ENCODE peak calls at places on chromosomes 12 and 14, in ten cellular contexts. One of them, this sample, is unnamed.

GRCh38 chr14:91924871-91925726 is 22.4 kb downstream of the FBLN5 start:
- DNase-seq in WTC11: peak
- DNase-seq in NCI-H1092: no peak
- DNase-seq in renal cortical epithelial cell: no peak
- DNase-seq in caudate nucleus: no peak
- DNase-seq in endothelial cell: no peak
- DNase-seq in kidney tubule cell: no peak
- DNase-seq in HS-5: no peak
- DNase-seq in aorta: peak
- DNase-seq in iris pigment epithelial cell: peak
- DNase-seq in this sample: no peak

GRCh38 chr12:47219243-47219642 is 139.5 kb upstream of the AMIGO2 start:
- DNase-seq in WTC11: no peak
- DNase-seq in NCI-H1092: no peak
- DNase-seq in renal cortical epithelial cell: peak
- DNase-seq in caudate nucleus: no peak
- DNase-seq in endothelial cell: no peak
- DNase-seq in kidney tubule cell: no peak
- DNase-seq in HS-5: no peak
- DNase-seq in aorta: no peak
- DNase-seq in iris pigment epithelial cell: peak
- DNase-seq in this sample: no peak

GRCh38 chr14:91063119-91063518 is 2.7 kb upstream of the RPS6KA5 start:
- DNase-seq in WTC11: no peak
- DNase-seq in NCI-H1092: no peak
- DNase-seq in renal cortical epithelial cell: no peak
- DNase-seq in caudate nucleus: no peak
- DNase-seq in endothelial cell: no peak
- DNase-seq in kidney tubule cell: peak
- DNase-seq in HS-5: no peak
- DNase-seq in aorta: no peak
- DNase-seq in iris pigment epithelial cell: peak
- DNase-seq in this sample: no peak

GRCh38 chr12:56778756-56779155 is 15.6 kb downstream of the HSD17B6 start:
- DNase-seq in WTC11: no peak
- DNase-seq in NCI-H1092: no peak
- DNase-seq in renal cortical epithelial cell: no peak
- DNase-seq in caudate nucleus: no peak
- DNase-seq in endothelial cell: no peak
- DNase-seq in kidney tubule cell: no peak
- DNase-seq in HS-5: no peak
- DNase-seq in aorta: no peak
- DNase-seq in iris pigment epithelial cell: no peak
- DNase-seq in this sample: no peak

GRCh38 chr12:75478395-75478794 is 2.2 kb upstream of the GLIPR1 start:
- DNase-seq in WTC11: no peak
- DNase-seq in NCI-H1092: no peak
- DNase-seq in renal cortical epithelial cell: peak
- DNase-seq in caudate nucleus: no peak
- DNase-seq in endothelial cell: no peak
- DNase-seq in kidney tubule cell: no peak
- DNase-seq in HS-5: peak
- DNase-seq in aorta: no peak
- DNase-seq in iris pigment epithelial cell: peak
- DNase-seq in this sample: no peak

GRCh38 chr12:1474059-1474537 is 120.3 kb downstream of the FBXL14 start:
- DNase-seq in WTC11: no peak
- DNase-seq in NCI-H1092: peak
- DNase-seq in renal cortical epithelial cell: peak
- DNase-seq in caudate nucleus: no peak
- DNase-seq in endothelial cell: no peak
- DNase-seq in kidney tubule cell: peak
- DNase-seq in HS-5: peak
- DNase-seq in aorta: no peak
- DNase-seq in iris pigment epithelial cell: peak
- DNase-seq in this sample: peak

GRCh38 chr12:51751657-51752056 is 96.9 kb downstream of the FIGNL2 start:
- DNase-seq in WTC11: no peak
- DNase-seq in NCI-H1092: no peak
- DNase-seq in renal cortical epithelial cell: no peak
- DNase-seq in caudate nucleus: peak
- DNase-seq in endothelial cell: no peak
- DNase-seq in kidney tubule cell: no peak
- DNase-seq in HS-5: no peak
- DNase-seq in aorta: no peak
- DNase-seq in iris pigment epithelial cell: no peak
- DNase-seq in this sample: no peak

GRCh38 chr14:52412426-52412825 is 98.3 kb downstream of the PTGER2 start:
- DNase-seq in WTC11: no peak
- DNase-seq in NCI-H1092: no peak
- DNase-seq in renal cortical epithelial cell: no peak
- DNase-seq in caudate nucleus: no peak
- DNase-seq in endothelial cell: no peak
- DNase-seq in kidney tubule cell: no peak
- DNase-seq in HS-5: no peak
- DNase-seq in aorta: no peak
- DNase-seq in iris pigment epithelial cell: no peak
- DNase-seq in this sample: no peak

GRCh38 chr14:71855399-71856036 is 76.7 kb upstream of the RGS6 start:
- DNase-seq in WTC11: peak
- DNase-seq in NCI-H1092: peak
- DNase-seq in renal cortical epithelial cell: peak
- DNase-seq in caudate nucleus: peak
- DNase-seq in endothelial cell: peak
- DNase-seq in kidney tubule cell: peak
- DNase-seq in HS-5: peak
- DNase-seq in aorta: peak
- DNase-seq in iris pigment epithelial cell: peak
- DNase-seq in this sample: peak

GRCh38 chr12:124392271-124392990 is 97.5 kb downstream of the RFLNA start:
- DNase-seq in WTC11: peak
- DNase-seq in NCI-H1092: no peak
- DNase-seq in renal cortical epithelial cell: no peak
- DNase-seq in caudate nucleus: no peak
- DNase-seq in endothelial cell: peak
- DNase-seq in kidney tubule cell: peak
- DNase-seq in HS-5: no peak
- DNase-seq in aorta: no peak
- DNase-seq in iris pigment epithelial cell: peak
- DNase-seq in this sample: no peak

GRCh38 chr12:52050116-52050770 is 999 bp upstream of the NR4A1 start:
- DNase-seq in WTC11: peak
- DNase-seq in NCI-H1092: no peak
- DNase-seq in renal cortical epithelial cell: peak
- DNase-seq in caudate nucleus: no peak
- DNase-seq in endothelial cell: no peak
- DNase-seq in kidney tubule cell: peak
- DNase-seq in HS-5: no peak
- DNase-seq in aorta: no peak
- DNase-seq in iris pigment epithelial cell: no peak
- DNase-seq in this sample: no peak

GRCh38 chr14:103186894-103187586 is 63.8 kb downstream of the TNFAIP2 start:
- DNase-seq in WTC11: peak
- DNase-seq in NCI-H1092: no peak
- DNase-seq in renal cortical epithelial cell: no peak
- DNase-seq in caudate nucleus: no peak
- DNase-seq in endothelial cell: no peak
- DNase-seq in kidney tubule cell: no peak
- DNase-seq in HS-5: no peak
- DNase-seq in aorta: no peak
- DNase-seq in iris pigment epithelial cell: no peak
- DNase-seq in this sample: no peak

GRCh38 chr14:72111921-72112320 is 179.7 kb downstream of the RGS6 start:
- DNase-seq in WTC11: no peak
- DNase-seq in NCI-H1092: no peak
- DNase-seq in renal cortical epithelial cell: no peak
- DNase-seq in caudate nucleus: no peak
- DNase-seq in endothelial cell: no peak
- DNase-seq in kidney tubule cell: no peak
- DNase-seq in HS-5: no peak
- DNase-seq in aorta: no peak
- DNase-seq in iris pigment epithelial cell: no peak
- DNase-seq in this sample: no peak

GRCh38 chr12:80193900-80194299 is 94.6 kb downstream of the OTOGL start:
- DNase-seq in WTC11: no peak
- DNase-seq in NCI-H1092: no peak
- DNase-seq in renal cortical epithelial cell: no peak
- DNase-seq in caudate nucleus: no peak
- DNase-seq in endothelial cell: no peak
- DNase-seq in kidney tubule cell: no peak
- DNase-seq in HS-5: no peak
- DNase-seq in aorta: no peak
- DNase-seq in iris pigment epithelial cell: no peak
- DNase-seq in this sample: no peak

GRCh38 chr14:92144708-92145107 is 22.9 kb downstream of the CPSF2 start:
- DNase-seq in WTC11: no peak
- DNase-seq in NCI-H1092: no peak
- DNase-seq in renal cortical epithelial cell: no peak
- DNase-seq in caudate nucleus: no peak
- DNase-seq in endothelial cell: no peak
- DNase-seq in kidney tubule cell: peak
- DNase-seq in HS-5: no peak
- DNase-seq in aorta: no peak
- DNase-seq in iris pigment epithelial cell: peak
- DNase-seq in this sample: no peak

GRCh38 chr12:14185441-14186192 is 179.9 kb upstream of the ATF7IP start:
- DNase-seq in WTC11: peak
- DNase-seq in NCI-H1092: peak
- DNase-seq in renal cortical epithelial cell: peak
- DNase-seq in caudate nucleus: peak
- DNase-seq in endothelial cell: peak
- DNase-seq in kidney tubule cell: peak
- DNase-seq in HS-5: no peak
- DNase-seq in aorta: no peak
- DNase-seq in iris pigment epithelial cell: peak
- DNase-seq in this sample: peak

This sample was measured in kidney glomerular epithelial cell.